ENCODE peak calls at places on chromosomes 16 and 17, in six cellular contexts. J is BE2C; M is M059J; V is stimulated activated CD4-positive, alpha-beta T cell treated with anti-CD3 and anti-CD28 coated beads, Interleukin-15, amount 100 ng/mL, for 1 hour; T is T-helper 2 cell; F is HFFc6. S is an unnamed sample.

GRCh38 chr17:8166731-8167130 is 4.0 kb upstream of the VAMP2 start:
- DNase-seq in V (no peak), J (no peak), F (no peak), T (no peak), M (no peak), S (no peak)

GRCh38 chr17:57662644-57663308 is 82.3 kb downstream of the CCDC182 start:
- DNase-seq in V (peak; percentile 14), M (peak; percentile 99), T (peak; percentile 40), J (peak; percentile 100), F (peak; percentile 99), S (peak; percentile 98)

GRCh38 chr16:28933176-28933575 is 1.4 kb downstream of the CD19 start:
- DNase-seq in J (no peak), M (no peak), V (no peak), T (no peak), F (no peak), S (no peak)

GRCh38 chr17:81159611-81160265 is 5.6 kb upstream of the PVALEF start:
- DNase-seq in M (no peak), V (no peak), T (no peak), J (no peak), F (no peak), S (no peak)

GRCh38 chr16:30084816-30085159 is 6.9 kb downstream of the TBX6 start:
- DNase-seq in F (no peak), M (no peak), T (no peak), J (no peak), V (no peak), S (no peak)

GRCh38 chr17:16106161-16106891 is 106.7 kb downstream of the TTC19 start:
- DNase-seq in T (no peak), V (no peak), F (no peak), M (peak; percentile 42), J (no peak), S (peak; percentile 81)

GRCh38 chr17:82023447-82024241 is 539 bp downstream of the LRRC45 start:
- DNase-seq in J (peak; percentile 48), M (peak; percentile 25), F (no peak), V (no peak), T (peak; percentile 35), S (no peak)

GRCh38 chr16:31348578-31348977 is 6.4 kb upstream of the ITGAX start:
- DNase-seq in J (no peak), V (no peak), M (no peak), T (no peak), F (no peak), S (no peak)

GRCh38 chr16:27204232-27204915 is 1.0 kb downstream of the KDM8 start:
- DNase-seq in M (no peak), J (no peak), T (peak; percentile 36), V (no peak), F (no peak), S (no peak)

GRCh38 chr16:62190426-62190825 is 154.2 kb upstream of the CDH8 start:
- DNase-seq in T (no peak), V (no peak), F (no peak), J (no peak), M (peak; percentile 5), S (no peak)

GRCh38 chr17:17377071-17377487 is 73.9 kb downstream of the NT5M start:
- DNase-seq in T (no peak), M (no peak), V (no peak), J (no peak), F (no peak), S (no peak)

GRCh38 chr17:2264023-2264860 is 39.3 kb downstream of the SMG6 start:
- DNase-seq in F (no peak), J (no peak), M (no peak), V (no peak), T (no peak), S (peak; percentile 57)

GRCh38 chr17:72614476-72614870 is 478.0 kb downstream of the SLC39A11 start:
- DNase-seq in T (no peak), F (no peak), V (no peak), M (peak; percentile 49), J (no peak), S (no peak)